ENCODE peak calls at places on chromosomes 2 and 18, in four cellular contexts. O is K562, Q is spleen, N is transverse colon. P is an unnamed sample.

GRCh38 chr2:193743089-193743488 is 1548.4 kb upstream of the TMEFF2 start:
- DNase-seq in O (no peak), Q (no peak), N (no peak), P (no peak)

GRCh38 chr2:186675380-186675779 is 18.5 kb upstream of the FAM171B start:
- DNase-seq in O (no peak), Q (no peak), N (no peak), P (no peak)

GRCh38 chr18:26574958-26575864 is 26.9 kb upstream of the KCTD1 start:
- DNase-seq in O (no peak), Q (peak; percentile 79), N (peak; percentile 32), P (no peak)

GRCh38 chr2:159454185-159454584 is 162.2 kb downstream of the BAZ2B start:
- DNase-seq in O (no peak), Q (no peak), N (no peak), P (no peak)

GRCh38 chr2:9497017-9497416 is 22.7 kb downstream of the IAH1 start:
- DNase-seq in O (no peak), Q (no peak), N (no peak), P (no peak)

GRCh38 chr18:60092073-60092472 is 192.3 kb downstream of the PMAIP1 start:
- DNase-seq in O (no peak), Q (no peak), N (no peak), P (no peak)

GRCh38 chr2:174603280-174603679 is 5.7 kb upstream of the WIPF1 start:
- DNase-seq in O (no peak), Q (peak; percentile 70), N (peak; percentile 52), P (no peak)

GRCh38 chr2:217976301-217976700 is 26.5 kb downstream of the TNS1 start:
- DNase-seq in O (no peak), Q (peak; percentile 52), N (no peak), P (no peak)

GRCh38 chr2:187964742-187965141 is 326.9 kb upstream of the GULP1 start:
- DNase-seq in O (no peak), Q (no peak), N (no peak), P (no peak)

GRCh38 chr2:128690431-128690830 is 371.8 kb upstream of the HS6ST1 start:
- DNase-seq in O (peak; percentile 76), Q (no peak), N (no peak), P (no peak)

GRCh38 chr18:31738460-31739407 is 21.9 kb downstream of the SLC25A52 start:
- DNase-seq in O (peak; percentile 25), Q (no peak), N (no peak), P (no peak)

GRCh38 chr18:3823073-3823472 is 373.1 kb downstream of the TGIF1 start:
- DNase-seq in O (no peak), Q (no peak), N (no peak), P (no peak)

GRCh38 chr18:31685097-31686082 is 1.0 kb upstream of the B4GALT6 start:
- DNase-seq in O (peak; percentile 33), Q (peak; percentile 90), N (peak; percentile 76), P (no peak)

GRCh38 chr2:102112692-102113665 is 29.6 kb upstream of the IL1R1 start:
- DNase-seq in O (no peak), Q (no peak), N (no peak), P (no peak)

GRCh38 chr18:48918660-48919415 is 31.9 kb downstream of the SMAD7 start:
- DNase-seq in O (no peak), Q (no peak), N (no peak), P (no peak)

GRCh38 chr2:179768765-179769164 is 92.6 kb downstream of the ZNF385B start:
- DNase-seq in O (no peak), Q (no peak), N (no peak), P (no peak)

GRCh38 chr18:3605562-3606443 is 155.8 kb downstream of the TGIF1 start:
- DNase-seq in O (no peak), Q (peak; percentile 49), N (no peak), P (no peak)

GRCh38 chr2:170824526-170825015 is 7.9 kb downstream of the GAD1 start:
- DNase-seq in O (no peak), Q (no peak), N (no peak), P (no peak)

GRCh38 chr2:239903803-239904202 is 121.3 kb downstream of the NDUFA10 start:
- DNase-seq in O (no peak), Q (no peak), N (no peak), P (peak; percentile 70)

GRCh38 chr18:3211236-3211992 is 8.4 kb downstream of the MYOM1 start:
- DNase-seq in O (no peak), Q (no peak), N (no peak), P (peak; percentile 34)

DNA sequence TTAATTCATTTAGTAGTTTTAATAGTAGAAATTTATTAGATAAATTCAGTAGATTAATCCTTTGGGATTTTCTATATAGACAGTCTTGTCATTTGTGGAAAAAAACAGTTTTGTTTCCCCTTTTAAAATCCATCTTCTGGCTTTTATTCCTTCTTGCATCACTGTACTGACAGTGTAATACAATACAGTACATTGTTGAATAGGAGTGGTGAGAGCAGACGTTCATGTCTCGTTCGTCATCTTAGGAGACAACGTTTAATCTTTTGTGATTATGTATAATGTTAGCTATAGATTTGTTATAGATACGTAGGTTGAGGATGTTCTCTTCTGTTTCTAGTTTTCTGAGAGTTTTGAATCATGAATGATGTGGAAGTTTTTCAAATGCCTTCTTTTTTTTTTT is 61.8 kb downstream of the NCOA1 start:
- DNase-seq in O (no peak), Q (no peak), N (no peak), P (no peak)
- H3K9me3 ChIP-seq in O (peaks cover 2% of the 10 kb centered on the region), Q (no peaks in the 10 kb centered on the region), N (no peaks in the 10 kb centered on the region), P (no peaks in the 10 kb centered on the region)

DNA sequence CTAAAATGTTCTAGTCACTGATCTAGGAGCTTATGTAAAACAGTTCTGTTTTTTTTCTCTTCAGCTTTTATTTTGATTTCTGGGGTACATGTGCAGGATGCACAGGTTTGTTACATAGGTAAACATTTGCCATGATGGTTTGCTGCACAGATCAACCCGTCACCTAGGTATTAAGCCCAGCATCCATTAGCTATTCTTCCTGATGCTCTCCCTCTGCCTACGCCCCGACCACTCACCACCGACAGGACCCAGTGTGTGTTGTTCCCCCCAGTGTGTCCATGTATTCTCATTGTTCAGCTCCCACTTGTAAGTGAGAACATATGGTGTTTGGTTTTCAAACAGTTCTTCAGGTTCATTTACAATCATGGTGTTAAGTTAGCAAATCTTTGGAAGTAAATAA is 84.8 kb upstream of the PROKR1 start:
- DNase-seq in O (no peak), Q (no peak), N (no peak), P (no peak)
- TF ChIP-seq POLR2A in O (peak; percentile 92), Q (no peak), N (no peak), P (no peak)

GRCh38 chr2:222179592-222179991 is 119.2 kb downstream of the PAX3 start:
- DNase-seq in O (no peak), Q (no peak), N (no peak), P (no peak)
- TF ChIP-seq POLR2AphosphoS5 in O (no peak), Q (no peak), N (no peak), P (no peak)

GRCh38 chr2:3046170-3046865 is 331.3 kb downstream of the EIPR1 start:
- DNase-seq in O (no peak), Q (no peak), N (no peak), P (no peak)

GRCh38 chr2:3042601-3043585 is 334.7 kb downstream of the EIPR1 start:
- DNase-seq in O (no peak), Q (no peak), N (peak; percentile 64), P (no peak)

GRCh38 chr2:3043726-3044125 is 333.9 kb downstream of the EIPR1 start:
- DNase-seq in O (no peak), Q (no peak), N (no peak), P (no peak)

GRCh38 chr2:3044587-3045317 is 332.9 kb downstream of the EIPR1 start:
- DNase-seq in O (no peak), Q (no peak), N (peak; percentile 48), P (no peak)

GRCh38 chr2:3045318-3045921 is 332.2 kb downstream of the EIPR1 start:
- DNase-seq in O (no peak), Q (no peak), N (no peak), P (no peak)
- H3K9me3 ChIP-seq in O (peaks cover 2% of the 10 kb centered on the region), Q (no peaks in the 10 kb centered on the region), N (no peaks in the 10 kb centered on the region), P (no peaks in the 10 kb centered on the region)

DNA sequence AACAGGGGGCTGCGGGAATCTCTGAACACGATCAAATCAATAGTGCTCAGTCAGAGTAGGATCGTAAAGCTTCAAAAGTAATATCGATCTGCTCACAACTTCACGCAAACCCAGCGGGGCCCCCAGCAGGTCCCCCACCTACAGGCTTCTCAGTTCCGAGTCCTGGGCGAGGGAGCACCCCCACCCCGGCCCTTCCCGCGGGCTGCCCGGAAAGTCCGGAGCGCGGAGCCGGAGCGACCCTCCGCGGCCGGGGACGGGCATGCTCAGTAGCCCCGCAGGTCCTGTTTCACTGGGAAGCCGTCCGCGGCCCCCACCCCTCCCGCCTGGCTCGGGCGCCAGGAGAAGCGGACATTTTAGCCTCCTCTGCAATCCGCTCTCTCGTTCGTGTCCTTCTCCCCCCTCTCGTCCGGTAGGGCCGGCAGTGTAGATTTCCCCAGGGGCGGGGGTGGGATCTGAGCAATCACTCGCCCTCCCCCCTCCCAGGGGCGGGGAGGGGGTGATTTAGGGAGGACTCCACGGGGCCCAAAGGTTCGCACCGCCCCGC is 3.3 kb upstream of the SPRED2 start:
- DNase-seq in O (peak; percentile 90), Q (peak; percentile 91), N (peak; percentile 85), P (peak; percentile 96)
- TF ChIP-seq POLR2A in O (no peak), Q (no peak), N (no peak), P (peak; percentile 69)

DNA sequence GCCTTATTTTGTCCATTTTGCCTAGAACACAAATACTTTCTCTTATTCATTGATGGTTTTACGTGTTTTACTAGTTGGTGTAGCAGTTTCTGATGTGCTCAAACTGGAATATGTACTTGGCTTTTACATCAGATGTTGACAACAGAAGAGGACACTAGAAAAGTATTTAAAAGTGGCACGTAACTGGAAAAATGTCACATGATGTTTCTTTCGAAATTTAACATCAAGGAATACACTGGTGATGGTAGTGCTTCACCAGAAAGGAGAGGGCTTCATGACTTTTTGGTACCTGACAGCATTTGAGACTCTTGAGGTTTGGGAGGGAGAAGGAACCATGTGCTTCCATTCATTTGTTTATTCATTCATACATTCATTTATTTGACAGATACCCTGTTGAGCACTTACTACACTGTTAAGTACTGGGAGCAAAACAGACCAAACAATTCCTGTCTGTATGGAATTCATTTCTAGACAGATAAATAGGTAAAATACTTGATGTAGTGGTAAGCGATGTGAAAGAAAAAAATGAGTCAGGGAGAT is 1.5 kb downstream of the GIGYF2 start:
- DNase-seq in O (no peak), Q (no peak), N (no peak), P (no peak)
- TF ChIP-seq POLR2AphosphoS5 in O (no peak), Q (no peak), N (no peak), P (no peak)

GRCh38 chr18:35284846-35285245 is 5.2 kb downstream of the ZSCAN30 start:
- DNase-seq in O (no peak), Q (no peak), N (no peak), P (no peak)

GRCh38 chr18:35278969-35279368 is 11.1 kb downstream of the ZSCAN30 start:
- DNase-seq in O (no peak), Q (no peak), N (no peak), P (no peak)

GRCh38 chr18:35278085-35278484 is 11.9 kb downstream of the ZSCAN30 start:
- DNase-seq in O (no peak), Q (no peak), N (no peak), P (no peak)

GRCh38 chr18:35283923-35284794 is 5.9 kb downstream of the ZSCAN30 start:
- DNase-seq in O (no peak), Q (no peak), N (no peak), P (no peak)

GRCh38 chr18:35282353-35282752 is 7.7 kb downstream of the ZSCAN30 start:
- DNase-seq in O (no peak), Q (no peak), N (no peak), P (no peak)
- H3K9me3 ChIP-seq in O (peaks cover 9% of the 10 kb centered on the region), Q (no peaks in the 10 kb centered on the region), N (no peaks in the 10 kb centered on the region), P (no peaks in the 10 kb centered on the region)

P was measured in esophagus muscularis mucosa.